ENCODE peak calls at places on chromosomes 3 and 15, in nine cellular contexts. R is brain microvascular endothelial cell, I is upper lobe of right lung, T is HFF-Myc, O is DND-41, F is foreskin fibroblast, Q is B cell, D is HCT116, G is GM13977. N is an unnamed sample.

GRCh38 chr15:84681822-84682221 is 23.8 kb upstream of the NMB start:
- DNase-seq in R (peak), I (no peak), T (no peak), O (no peak), F (peak), Q (no peak), D (no peak), G (no peak), N (no peak)

GRCh38 chr3:148911597-148911996 is 46.5 kb downstream of the CPA3 start:
- DNase-seq in R (no peak), I (no peak), T (no peak), O (no peak), F (no peak), Q (no peak), D (no peak), G (no peak), N (no peak)

GRCh38 chr15:66865622-66866611 is 163.9 kb downstream of the SMAD6 start:
- DNase-seq in R (no peak), I (no peak), T (no peak), O (no peak), F (no peak), Q (peak), D (no peak), G (peak), N (peak)

GRCh38 chr15:65194826-65195541 is 9.8 kb upstream of the CLPX start:
- DNase-seq in R (no peak), I (no peak), T (no peak), O (no peak), F (peak), Q (no peak), D (no peak), G (no peak), N (no peak)

GRCh38 chr3:52173101-52173500 is 18.9 kb upstream of the POC1A start:
- DNase-seq in R (no peak), I (no peak), T (no peak), O (no peak), F (no peak), Q (peak), D (no peak), G (no peak), N (no peak)

GRCh38 chr15:55221090-55222011 is 24.6 kb upstream of the RSL24D1 start:
- DNase-seq in R (peak), I (no peak), T (peak), O (no peak), F (peak), Q (no peak), D (no peak), G (peak), N (peak)

GRCh38 chr3:66153961-66154923 is 66.6 kb upstream of the SLC25A26 start:
- DNase-seq in R (peak), I (no peak), T (no peak), O (no peak), F (peak), Q (no peak), D (no peak), G (no peak), N (no peak)

GRCh38 chr3:5791558-5791957 is 604.1 kb downstream of the EDEM1 start:
- DNase-seq in R (no peak), I (no peak), T (no peak), O (no peak), F (no peak), Q (no peak), D (no peak), G (no peak), N (no peak)

GRCh38 chr3:41532976-41533375 is 333.7 kb downstream of the CTNNB1 start:
- DNase-seq in R (no peak), I (no peak), T (no peak), O (no peak), F (no peak), Q (no peak), D (no peak), G (no peak), N (no peak)

GRCh38 chr3:12451960-12452359 is 32.3 kb upstream of the TSEN2 start:
- DNase-seq in R (no peak), I (no peak), T (no peak), O (no peak), F (no peak), Q (no peak), D (no peak), G (no peak), N (no peak)

GRCh38 chr3:12455740-12456139 is 28.5 kb upstream of the TSEN2 start:
- DNase-seq in R (no peak), I (no peak), T (no peak), O (no peak), F (no peak), Q (no peak), D (no peak), G (no peak), N (no peak)

GRCh38 chr3:12454808-12455121 is 29.5 kb upstream of the TSEN2 start:
- DNase-seq in R (peak), I (no peak), T (no peak), O (no peak), F (peak), Q (no peak), D (no peak), G (no peak), N (no peak)

GRCh38 chr3:12452361-12453330 is 31.6 kb upstream of the TSEN2 start:
- DNase-seq in R (no peak), I (peak), T (no peak), O (no peak), F (no peak), Q (no peak), D (no peak), G (no peak), N (no peak)

GRCh38 chr3:12454076-12454807 is 30.0 kb upstream of the TSEN2 start:
- DNase-seq in R (peak), I (no peak), T (no peak), O (no peak), F (peak), Q (no peak), D (no peak), G (no peak), N (no peak)
- TF ChIP-seq CTCF in R (peak), I (no peak), T (no peak), O (peak), F (no peak), Q (no peak), D (no peak), G (no peak), N (no peak)

DNA sequence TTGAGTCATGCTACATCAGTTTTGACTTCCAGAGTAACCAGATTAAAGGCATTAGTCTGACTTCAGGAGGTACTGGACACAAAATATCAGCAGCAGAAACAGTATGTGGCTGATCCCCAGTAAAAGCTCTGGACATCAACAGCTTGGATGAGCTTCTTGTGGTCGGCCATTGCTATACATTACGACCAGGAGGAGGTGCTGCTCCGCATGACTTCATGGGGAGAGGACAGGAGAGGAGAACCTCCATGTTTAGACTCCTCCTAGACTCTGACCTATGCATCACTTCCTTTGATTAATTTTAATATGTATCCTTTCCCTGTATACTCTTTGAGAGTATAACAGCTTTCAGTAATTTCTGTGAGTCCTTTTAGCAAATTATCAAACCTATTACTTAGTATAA is 285.6 kb upstream of the ARHGEF26 start:
- DNase-seq in R (no peak), I (no peak), T (no peak), O (no peak), F (no peak), Q (no peak), D (no peak), G (no peak), N (peak)
- TF ChIP-seq CTCF in R (no peak), I (no peak), T (peak), O (peak), F (no peak), Q (no peak), D (peak), G (peak), N (no peak)

GRCh38 chr3:123444023-123444422 is 4.9 kb downstream of the ADCY5 start:
- DNase-seq in R (no peak), I (no peak), T (peak), O (no peak), F (no peak), Q (no peak), D (no peak), G (no peak), N (no peak)
- TF ChIP-seq CTCF in R (no peak), I (no peak), T (no peak), O (no peak), F (no peak), Q (no peak), D (no peak), G (no peak), N (no peak)

DNA sequence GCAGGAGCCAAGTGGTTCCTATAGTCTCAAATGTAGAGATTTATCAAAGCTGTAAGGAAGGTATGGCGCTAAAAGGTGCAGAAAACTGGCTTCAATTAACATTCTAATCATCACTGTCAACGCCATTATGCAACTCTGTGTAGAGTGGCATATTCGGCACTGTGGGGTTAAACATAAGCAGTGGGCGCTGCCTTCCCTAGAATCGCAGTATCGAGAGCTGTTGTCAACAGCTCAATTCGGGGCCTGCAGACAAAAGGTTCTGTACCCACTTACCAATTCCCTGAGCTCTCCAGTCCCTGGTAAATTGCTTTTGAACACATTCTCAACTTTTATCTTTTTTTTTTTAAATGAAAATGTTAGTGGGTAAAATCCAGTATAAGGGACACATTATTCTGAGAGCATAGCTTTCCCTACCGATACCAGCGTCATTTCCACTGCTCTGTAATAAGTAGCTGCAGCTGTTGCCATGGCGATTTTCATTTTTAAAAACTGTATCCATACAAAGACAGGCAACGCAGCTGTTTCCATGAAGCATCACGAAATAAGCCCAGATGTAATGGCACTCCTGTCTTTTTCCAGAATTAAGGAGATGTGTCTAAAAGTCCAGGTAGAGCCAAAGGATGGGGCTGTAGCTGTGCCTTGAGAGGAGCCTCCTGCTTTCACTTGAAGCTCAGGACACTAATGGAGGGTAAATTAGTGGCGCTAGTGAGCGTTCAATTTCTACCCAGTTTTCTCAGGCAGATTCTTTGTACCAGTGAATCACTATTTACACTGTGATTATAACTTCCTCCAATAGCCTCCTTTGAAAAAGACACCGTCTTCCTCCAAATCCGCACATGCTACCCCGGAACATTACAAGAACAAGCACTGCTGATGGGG is 250.3 kb downstream of the SLC9A9 start:
- DNase-seq in R (no peak), I (no peak), T (no peak), O (no peak), F (no peak), Q (no peak), D (no peak), G (no peak), N (no peak)
- TF ChIP-seq CTCF in R (no peak), I (no peak), T (no peak), O (no peak), F (no peak), Q (no peak), D (no peak), G (no peak), N (no peak)

GRCh38 chr15:79595995-79596622 is 164.0 kb downstream of the MINAR1 start:
- DNase-seq in R (peak), I (no peak), T (peak), O (peak), F (peak), Q (peak), D (peak), G (peak), N (peak)
- TF ChIP-seq CTCF in R (peak), I (peak), T (peak), O (peak), F (peak), Q (peak), D (peak), G (peak), N (peak)

N was measured in GM10248.